ENCODE peak calls at places on chromosomes 4 and X, in nine cellular contexts. G is brain microvascular endothelial cell, X is H54, O is Right ventricle myocardium superior, W is C1 segment of cervical spinal cord, E is PC-3, Z is hepatocyte, D is lower leg skin, P is NB4. M is an unnamed sample.

GRCh38 chr4:118953276-118953675 is 64.6 kb downstream of the SYNPO2 start:
- DNase-seq in G (no peak), X (no peak), O (no peak), W (no peak), E (peak), Z (no peak), D (no peak), P (no peak), M (no peak)

GRCh38 chr4:131337956-131338355 is 1811.1 kb upstream of the PCDH10 start:
- DNase-seq in G (no peak), X (no peak), O (no peak), W (no peak), E (no peak), Z (no peak), D (no peak), P (no peak), M (no peak)

GRCh38 chr4:102472441-102473013 is 28.6 kb upstream of the NFKB1 start:
- DNase-seq in G (no peak), X (no peak), O (no peak), W (no peak), E (no peak), Z (no peak), D (no peak), P (no peak), M (no peak)

GRCh38 chr4:148776944-148777343 is 334.7 kb upstream of the NR3C2 start:
- DNase-seq in G (peak), X (no peak), O (no peak), W (no peak), E (peak), Z (no peak), D (no peak), P (no peak), M (no peak)

GRCh38 chr4:137200322-137200721 is 332.0 kb downstream of the PCDH18 start:
- DNase-seq in G (no peak), X (no peak), O (no peak), W (no peak), E (no peak), Z (no peak), D (no peak), P (no peak), M (no peak)

GRCh38 chrX:12999422-12999821 is 24.5 kb downstream of the TMSB4X start:
- DNase-seq in G (peak), X (no peak), O (no peak), W (no peak), E (no peak), Z (no peak), D (no peak), P (peak), M (no peak)

GRCh38 chrX:83759872-83760271 is 101.1 kb upstream of the CYLC1 start:
- DNase-seq in G (no peak), X (no peak), O (no peak), W (no peak), E (peak), Z (peak), D (no peak), P (peak), M (peak)

GRCh38 chr4:109026588-109026987 is 263.7 kb upstream of the ETNPPL start:
- DNase-seq in G (peak), X (no peak), O (no peak), W (no peak), E (no peak), Z (no peak), D (no peak), P (no peak), M (no peak)